ENCODE peak calls at places on chromosomes 6 and 20, in six cellular contexts. R is HepG2; C is gastrocnemius medialis; O is HCT116; M is CD4-positive, alpha-beta T cell; D is pancreas. T is an unnamed sample.

GRCh38 chr20:31811796-31812728 is 7.1 kb upstream of the MYLK2 start:
- ATAC-seq in R (no peak), C (peak; percentile 72), O (no peak), M (no peak), D (peak; percentile 74), T (no peak)

GRCh38 chr20:31906001-31906400 is 35.6 kb downstream of the TTLL9 start:
- ATAC-seq in R (peak; percentile 49), C (no peak), O (no peak), M (no peak), D (no peak), T (no peak)

GRCh38 chr20:57589123-57589727 is 28.3 kb downstream of the PCK1 start:
- ATAC-seq in R (no peak), C (no peak), O (no peak), M (no peak), D (no peak), T (no peak)

GRCh38 chr6:1917628-1918371 is 308.1 kb downstream of the FOXC1 start:
- ATAC-seq in R (peak; percentile 29), C (no peak), O (peak; percentile 89), M (no peak), D (peak; percentile 50), T (no peak)

GRCh38 chr20:16580127-16580526 is 6.9 kb upstream of the KIF16B start:
- ATAC-seq in R (peak; percentile 44), C (peak; percentile 93), O (no peak), M (no peak), D (no peak), T (no peak)

GRCh38 chr6:142694054-142694453 is 250.9 kb downstream of the HIVEP2 start:
- ATAC-seq in R (no peak), C (no peak), O (no peak), M (no peak), D (no peak), T (no peak)

GRCh38 chr20:59972037-59972801 is 14.0 kb downstream of the CDH26 start:
- ATAC-seq in R (no peak), C (no peak), O (no peak), M (no peak), D (no peak), T (no peak)

GRCh38 chr20:51404297-51405060 is 138.0 kb downstream of the NFATC2 start:
- ATAC-seq in R (no peak), C (no peak), O (no peak), M (peak; percentile 79), D (no peak), T (no peak)

GRCh38 chr6:123901441-123901840 is 97.8 kb downstream of the NKAIN2 start:
- ATAC-seq in R (no peak), C (no peak), O (no peak), M (no peak), D (no peak), T (no peak)

GRCh38 chr6:42502990-42503389 is 51.3 kb upstream of the TRERF1 start:
- ATAC-seq in R (no peak), C (no peak), O (no peak), M (no peak), D (no peak), T (no peak)

GRCh38 chr6:127865108-127865507 is 35.8 kb downstream of the THEMIS start:
- ATAC-seq in R (peak; percentile 26), C (no peak), O (no peak), M (no peak), D (no peak), T (no peak)

GRCh38 chr20:60115452-60115851 is 157.2 kb downstream of the CDH26 start:
- ATAC-seq in R (no peak), C (peak; percentile 42), O (no peak), M (no peak), D (no peak), T (peak; percentile 44)

GRCh38 chr20:32241807-32242206 is 34.1 kb downstream of the POFUT1 start:
- ATAC-seq in R (no peak), C (no peak), O (no peak), M (no peak), D (no peak), T (no peak)

GRCh38 chr6:95087394-95088097 is 489.8 kb upstream of the MANEA start:
- ATAC-seq in R (no peak), C (no peak), O (peak; percentile 69), M (no peak), D (no peak), T (no peak)

GRCh38 chr6:131258010-131258652 is 122.9 kb downstream of the AKAP7 start:
- ATAC-seq in R (no peak), C (no peak), O (no peak), M (no peak), D (peak; percentile 60), T (no peak)

GRCh38 chr6:42696526-42697267 is 25.7 kb downstream of the PRPH2 start:
- ATAC-seq in R (no peak), C (no peak), O (no peak), M (no peak), D (no peak), T (peak; percentile 32)

GRCh38 chr6:28005975-28006374 is 48.9 kb downstream of the OR2B6 start:
- ATAC-seq in R (no peak), C (no peak), O (no peak), M (no peak), D (no peak), T (no peak)

GRCh38 chr6:2900821-2901644 is 2.1 kb downstream of the SERPINB9 start:
- ATAC-seq in R (no peak), C (no peak), O (no peak), M (no peak), D (no peak), T (no peak)

GRCh38 chr6:165841153-165841558 is 178.1 kb upstream of the PDE10A start:
- ATAC-seq in R (peak; percentile 38), C (no peak), O (no peak), M (no peak), D (no peak), T (no peak)

DNA sequence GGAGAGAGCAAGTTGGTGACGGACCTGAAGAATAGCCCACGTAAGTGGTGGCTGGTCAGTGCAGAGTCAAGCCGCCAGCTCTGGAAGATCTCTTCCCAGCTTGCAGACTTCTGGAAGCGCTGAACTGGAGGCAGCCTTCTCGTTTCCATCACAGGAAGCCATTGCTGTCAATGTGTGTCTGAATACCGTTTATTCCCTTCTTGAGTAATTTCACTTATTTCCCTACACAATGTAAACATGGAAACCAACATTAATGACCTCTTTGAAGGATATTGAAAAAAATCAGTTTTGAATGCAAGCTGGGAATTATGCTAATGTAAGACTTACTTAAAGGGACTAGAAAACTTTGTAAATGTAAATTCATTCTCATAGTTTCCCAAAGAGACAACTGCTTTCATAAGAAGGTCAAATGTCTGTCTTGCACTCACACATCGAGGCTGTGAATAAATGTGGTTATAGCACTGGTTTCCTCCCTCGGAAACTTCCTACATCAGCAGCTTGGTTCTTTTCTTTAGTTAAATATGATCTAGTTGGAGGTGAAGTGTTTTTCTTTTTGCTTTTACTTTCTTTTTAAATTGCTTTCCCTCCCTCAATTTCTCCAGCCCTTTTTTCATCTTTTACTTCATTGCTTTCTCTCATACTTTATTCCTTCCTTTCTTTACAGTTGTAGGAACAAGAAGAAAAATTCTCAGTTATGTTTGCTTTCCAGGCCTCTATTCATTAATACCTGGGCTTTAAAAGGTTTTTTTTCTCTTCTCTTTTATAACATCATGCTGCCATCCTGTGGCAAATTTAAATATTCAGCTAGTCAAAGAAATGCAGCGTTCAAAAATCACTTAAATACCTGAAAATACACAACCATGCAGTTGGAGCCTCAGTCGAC is 108.2 kb downstream of the TNFAIP3 start:
- ATAC-seq in R (no peak), C (no peak), O (no peak), M (peak; percentile 81), D (no peak), T (no peak)
- TF ChIP-seq CTCF in R (peak; percentile 37), C (peak; percentile 8), O (no peak), M (peak; percentile 60), D (no peak), T (no peak)

DNA sequence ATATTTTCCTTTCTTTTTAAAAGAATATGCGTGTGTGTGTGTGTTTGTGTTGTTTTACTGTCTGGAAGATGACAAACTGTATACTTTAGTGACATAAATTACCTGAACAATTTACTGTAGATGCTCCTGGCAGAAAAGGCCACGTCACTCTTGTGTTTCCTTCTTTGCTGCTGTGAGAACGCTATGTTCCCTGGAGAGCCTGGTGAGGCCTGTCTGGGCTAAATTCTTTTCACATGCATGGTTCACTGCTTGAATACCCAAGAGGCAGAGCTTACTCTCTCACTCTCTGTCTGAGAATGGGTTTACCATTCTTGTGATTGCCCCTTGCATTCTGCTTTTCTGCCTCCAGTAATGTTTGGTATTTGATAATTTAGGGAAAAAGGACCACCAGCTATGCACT is 64.3 kb downstream of the EDN1 start:
- ATAC-seq in R (no peak), C (no peak), O (no peak), M (no peak), D (peak; percentile 60), T (peak; percentile 80)
- H3K27ac ChIP-seq in R (no peak overlapping the region), C (no peak overlapping the region), O (no peak overlapping the region), M (no peak overlapping the region), D (peak overlapping the region; percentile 19), T (peak overlapping the region; percentile 59)

DNA sequence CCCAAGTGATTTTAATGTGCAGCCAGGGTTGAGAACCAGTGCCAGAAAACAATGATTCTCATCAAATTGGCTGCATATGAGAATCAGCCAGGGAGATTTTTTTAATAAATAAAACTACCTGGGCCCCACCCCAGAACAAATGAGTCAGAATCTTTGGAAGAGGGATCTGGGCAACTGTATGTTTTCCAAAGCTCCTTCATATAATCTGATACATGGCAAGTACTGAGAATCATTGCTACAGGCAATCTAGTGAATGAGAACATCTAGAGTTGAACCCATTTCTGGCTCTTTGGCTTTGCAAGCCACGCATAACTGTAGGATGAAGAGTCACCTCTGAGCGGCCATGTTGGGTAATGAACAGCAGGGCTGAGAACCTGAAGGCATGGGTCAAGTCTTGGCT is 26.1 kb upstream of the DSP start:
- ATAC-seq in R (no peak), C (no peak), O (no peak), M (no peak), D (no peak), T (no peak)
- TF ChIP-seq CTCF in R (no peak), C (no peak), O (no peak), M (no peak), D (no peak), T (no peak)

GRCh38 chr20:17859616-17860232 is 108.9 kb downstream of the SNX5 start:
- ATAC-seq in R (no peak), C (peak; percentile 91), O (no peak), M (peak; percentile 76), D (peak; percentile 63), T (no peak)
- H3K27ac ChIP-seq in R (peak overlapping the region; percentile 86), C (no peak overlapping the region), O (no peak overlapping the region), M (no peak overlapping the region), D (peak overlapping the region; percentile 11), T (no peak overlapping the region)

DNA sequence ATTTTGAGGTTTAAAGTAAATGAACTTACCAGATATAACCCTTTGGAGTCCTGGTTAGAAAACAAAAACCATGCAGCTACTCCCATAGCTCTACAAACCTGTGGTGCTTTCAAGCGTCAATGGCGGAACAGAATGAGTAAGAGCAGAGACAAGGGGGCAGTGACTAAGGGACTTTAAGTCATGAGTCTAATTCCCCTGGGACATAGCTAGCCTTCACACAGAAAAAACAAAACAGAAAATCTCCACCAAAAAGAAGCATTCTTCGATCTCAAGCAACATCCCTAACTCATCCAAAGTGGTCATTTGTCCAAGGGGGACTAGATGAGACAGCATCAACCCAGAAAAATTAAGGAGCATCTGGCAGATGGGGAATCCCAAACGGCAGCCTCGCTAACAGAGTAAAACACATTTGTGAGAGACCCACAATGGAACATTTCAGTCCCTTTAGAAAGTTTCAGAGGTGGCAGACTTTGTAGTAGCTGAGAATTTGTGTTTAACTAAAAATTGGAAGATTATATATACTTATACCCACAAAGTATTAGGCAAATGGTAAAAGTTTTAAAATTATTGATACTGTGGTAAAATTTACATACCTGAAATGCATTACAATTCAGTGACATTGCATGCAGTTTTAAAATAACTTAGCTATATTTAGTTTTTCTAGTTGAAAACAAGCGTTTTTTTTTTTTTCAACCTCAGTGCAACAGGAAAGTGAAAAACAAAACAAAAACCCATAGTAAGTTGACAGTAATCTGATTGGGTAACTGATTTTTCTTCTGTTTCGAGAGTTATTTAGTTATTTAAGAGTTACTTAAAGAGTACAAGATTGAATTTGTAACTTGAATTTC is 67.5 kb downstream of the KCNQ5 start:
- ATAC-seq in R (no peak), C (no peak), O (no peak), M (no peak), D (no peak), T (no peak)
- TF ChIP-seq CTCF in R (no peak), C (no peak), O (no peak), M (no peak), D (no peak), T (no peak)